ENCODE peak calls at places on chromosome 6, in eight cellular contexts. One of them, this sample, is unnamed.

GRCh38 chr6:69584913-69585729 is 211.7 kb downstream of the LMBRD1 start:
- DNase-seq in endothelial cell of umbilical vein: no peak
- DNase-seq in fibroblast of pulmonary artery: no peak
- DNase-seq in CD8-positive, alpha-beta T cell: no peak
- DNase-seq in cardiac fibroblast: peak; percentile 3
- DNase-seq in upper lobe of right lung: no peak
- DNase-seq in MM.1S: peak; percentile 85
- DNase-seq in GM23338: peak; percentile 8
- DNase-seq in this sample: peak; percentile 8

GRCh38 chr6:168332020-168332419 is 12.4 kb upstream of the DACT2 start:
- DNase-seq in endothelial cell of umbilical vein: no peak
- DNase-seq in fibroblast of pulmonary artery: no peak
- DNase-seq in CD8-positive, alpha-beta T cell: no peak
- DNase-seq in cardiac fibroblast: no peak
- DNase-seq in upper lobe of right lung: no peak
- DNase-seq in MM.1S: no peak
- DNase-seq in GM23338: peak; percentile 69
- DNase-seq in this sample: no peak

GRCh38 chr6:3390698-3391097 is 66.2 kb downstream of the SLC22A23 start:
- DNase-seq in endothelial cell of umbilical vein: peak; percentile 27
- DNase-seq in fibroblast of pulmonary artery: peak; percentile 88
- DNase-seq in CD8-positive, alpha-beta T cell: no peak
- DNase-seq in cardiac fibroblast: peak; percentile 99
- DNase-seq in upper lobe of right lung: no peak
- DNase-seq in MM.1S: no peak
- DNase-seq in GM23338: no peak
- DNase-seq in this sample: no peak

GRCh38 chr6:107561325-107561724 is 71.4 kb downstream of the SOBP start:
- DNase-seq in endothelial cell of umbilical vein: no peak
- DNase-seq in fibroblast of pulmonary artery: peak; percentile 7
- DNase-seq in CD8-positive, alpha-beta T cell: no peak
- DNase-seq in cardiac fibroblast: no peak
- DNase-seq in upper lobe of right lung: no peak
- DNase-seq in MM.1S: no peak
- DNase-seq in GM23338: peak; percentile 31
- DNase-seq in this sample: no peak

GRCh38 chr6:75504902-75505233 is 11.3 kb upstream of the FILIP1 start:
- DNase-seq in endothelial cell of umbilical vein: no peak
- DNase-seq in fibroblast of pulmonary artery: peak; percentile 56
- DNase-seq in CD8-positive, alpha-beta T cell: no peak
- DNase-seq in cardiac fibroblast: peak; percentile 62
- DNase-seq in upper lobe of right lung: no peak
- DNase-seq in MM.1S: no peak
- DNase-seq in GM23338: no peak
- DNase-seq in this sample: no peak

GRCh38 chr6:136676075-136676474 is 116.2 kb downstream of the MAP3K5 start:
- DNase-seq in endothelial cell of umbilical vein: no peak
- DNase-seq in fibroblast of pulmonary artery: peak; percentile 28
- DNase-seq in CD8-positive, alpha-beta T cell: no peak
- DNase-seq in cardiac fibroblast: peak; percentile 35
- DNase-seq in upper lobe of right lung: no peak
- DNase-seq in MM.1S: no peak
- DNase-seq in GM23338: no peak
- DNase-seq in this sample: no peak

GRCh38 chr6:155771822-155772221 is 316.2 kb upstream of the NOX3 start:
- DNase-seq in endothelial cell of umbilical vein: no peak
- DNase-seq in fibroblast of pulmonary artery: no peak
- DNase-seq in CD8-positive, alpha-beta T cell: no peak
- DNase-seq in cardiac fibroblast: no peak
- DNase-seq in upper lobe of right lung: no peak
- DNase-seq in MM.1S: peak; percentile 21
- DNase-seq in GM23338: no peak
- DNase-seq in this sample: no peak

GRCh38 chr6:32529697-32530429 is at the start of gene HLA-DRB5:
- DNase-seq in endothelial cell of umbilical vein: no peak
- DNase-seq in fibroblast of pulmonary artery: peak; percentile 1
- DNase-seq in CD8-positive, alpha-beta T cell: no peak
- DNase-seq in cardiac fibroblast: no peak
- DNase-seq in upper lobe of right lung: peak; percentile 67
- DNase-seq in MM.1S: no peak
- DNase-seq in GM23338: peak; percentile 56
- DNase-seq in this sample: no peak

GRCh38 chr6:154738561-154738961 is 5.3 kb downstream of the SCAF8 start:
- DNase-seq in endothelial cell of umbilical vein: peak; percentile 86
- DNase-seq in fibroblast of pulmonary artery: peak; percentile 42
- DNase-seq in CD8-positive, alpha-beta T cell: no peak
- DNase-seq in cardiac fibroblast: peak; percentile 33
- DNase-seq in upper lobe of right lung: no peak
- DNase-seq in MM.1S: no peak
- DNase-seq in GM23338: peak; percentile 60
- DNase-seq in this sample: no peak

GRCh38 chr6:84271086-84271716 is 43.8 kb upstream of the CEP162 start:
- DNase-seq in endothelial cell of umbilical vein: no peak
- DNase-seq in fibroblast of pulmonary artery: no peak
- DNase-seq in CD8-positive, alpha-beta T cell: no peak
- DNase-seq in cardiac fibroblast: no peak
- DNase-seq in upper lobe of right lung: no peak
- DNase-seq in MM.1S: no peak
- DNase-seq in GM23338: no peak
- DNase-seq in this sample: no peak

GRCh38 chr6:15533379-15534044 is 129.3 kb downstream of the DTNBP1 start:
- DNase-seq in endothelial cell of umbilical vein: no peak
- DNase-seq in fibroblast of pulmonary artery: no peak
- DNase-seq in CD8-positive, alpha-beta T cell: no peak
- DNase-seq in cardiac fibroblast: no peak
- DNase-seq in upper lobe of right lung: no peak
- DNase-seq in MM.1S: no peak
- DNase-seq in GM23338: no peak
- DNase-seq in this sample: no peak

GRCh38 chr6:82780334-82780733 is 285.3 kb downstream of the UBE3D start:
- DNase-seq in endothelial cell of umbilical vein: no peak
- DNase-seq in fibroblast of pulmonary artery: no peak
- DNase-seq in CD8-positive, alpha-beta T cell: no peak
- DNase-seq in cardiac fibroblast: no peak
- DNase-seq in upper lobe of right lung: no peak
- DNase-seq in MM.1S: no peak
- DNase-seq in GM23338: no peak
- DNase-seq in this sample: no peak

GRCh38 chr6:147126618-147127022 is 77.6 kb upstream of the STXBP5 start:
- DNase-seq in endothelial cell of umbilical vein: no peak
- DNase-seq in fibroblast of pulmonary artery: no peak
- DNase-seq in CD8-positive, alpha-beta T cell: no peak
- DNase-seq in cardiac fibroblast: peak; percentile 33
- DNase-seq in upper lobe of right lung: no peak
- DNase-seq in MM.1S: no peak
- DNase-seq in GM23338: peak; percentile 5
- DNase-seq in this sample: no peak

GRCh38 chr6:101445527-101445926 is 52.0 kb downstream of the GRIK2 start:
- DNase-seq in endothelial cell of umbilical vein: no peak
- DNase-seq in fibroblast of pulmonary artery: no peak
- DNase-seq in CD8-positive, alpha-beta T cell: no peak
- DNase-seq in cardiac fibroblast: peak; percentile 10
- DNase-seq in upper lobe of right lung: no peak
- DNase-seq in MM.1S: no peak
- DNase-seq in GM23338: no peak
- DNase-seq in this sample: peak; percentile 83

GRCh38 chr6:142045380-142046270 is 87.1 kb upstream of the GJE1 start:
- DNase-seq in endothelial cell of umbilical vein: peak; percentile 26
- DNase-seq in fibroblast of pulmonary artery: peak; percentile 72
- DNase-seq in CD8-positive, alpha-beta T cell: no peak
- DNase-seq in cardiac fibroblast: peak; percentile 73
- DNase-seq in upper lobe of right lung: no peak
- DNase-seq in MM.1S: no peak
- DNase-seq in GM23338: no peak
- DNase-seq in this sample: no peak

GRCh38 chr6:134949927-134950326 is at the start of gene ALDH8A1:
- DNase-seq in endothelial cell of umbilical vein: no peak
- DNase-seq in fibroblast of pulmonary artery: no peak
- DNase-seq in CD8-positive, alpha-beta T cell: no peak
- DNase-seq in cardiac fibroblast: no peak
- DNase-seq in upper lobe of right lung: no peak
- DNase-seq in MM.1S: no peak
- DNase-seq in GM23338: peak; percentile 43
- DNase-seq in this sample: no peak

GRCh38 chr6:134943567-134944111 is 6.3 kb downstream of the ALDH8A1 start:
- DNase-seq in endothelial cell of umbilical vein: no peak
- DNase-seq in fibroblast of pulmonary artery: no peak
- DNase-seq in CD8-positive, alpha-beta T cell: no peak
- DNase-seq in cardiac fibroblast: no peak
- DNase-seq in upper lobe of right lung: no peak
- DNase-seq in MM.1S: no peak
- DNase-seq in GM23338: no peak
- DNase-seq in this sample: no peak

GRCh38 chr6:134948142-134948541 is 1.8 kb downstream of the ALDH8A1 start:
- DNase-seq in endothelial cell of umbilical vein: no peak
- DNase-seq in fibroblast of pulmonary artery: no peak
- DNase-seq in CD8-positive, alpha-beta T cell: no peak
- DNase-seq in cardiac fibroblast: no peak
- DNase-seq in upper lobe of right lung: no peak
- DNase-seq in MM.1S: no peak
- DNase-seq in GM23338: no peak
- DNase-seq in this sample: no peak

GRCh38 chr6:134948708-134949107 is 1.2 kb downstream of the ALDH8A1 start:
- DNase-seq in endothelial cell of umbilical vein: no peak
- DNase-seq in fibroblast of pulmonary artery: no peak
- DNase-seq in CD8-positive, alpha-beta T cell: no peak
- DNase-seq in cardiac fibroblast: no peak
- DNase-seq in upper lobe of right lung: no peak
- DNase-seq in MM.1S: no peak
- DNase-seq in GM23338: no peak
- DNase-seq in this sample: no peak

DNA sequence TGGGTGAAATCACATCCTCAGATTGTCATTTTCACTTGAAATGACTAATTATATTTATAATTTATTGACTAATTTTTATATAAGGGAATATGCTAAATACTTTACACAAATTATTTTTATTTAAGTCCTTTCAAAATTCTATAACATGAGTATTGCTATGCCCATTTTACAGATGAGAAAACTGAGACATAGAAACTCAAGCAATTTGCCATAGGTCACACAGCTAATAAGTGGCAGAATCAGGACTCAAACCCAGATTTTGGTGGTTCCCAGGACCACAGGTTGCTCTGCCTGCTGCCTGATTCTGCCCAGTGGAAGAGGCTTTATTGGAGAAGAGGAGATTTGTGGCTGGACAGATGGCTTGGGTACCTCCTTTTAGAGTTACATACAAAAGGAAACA is 4.9 kb downstream of the ALDH8A1 start:
- DNase-seq in endothelial cell of umbilical vein: no peak
- DNase-seq in fibroblast of pulmonary artery: no peak
- DNase-seq in CD8-positive, alpha-beta T cell: no peak
- DNase-seq in cardiac fibroblast: no peak
- DNase-seq in upper lobe of right lung: no peak
- DNase-seq in MM.1S: no peak
- DNase-seq in GM23338: no peak
- DNase-seq in this sample: no peak
- TF ChIP-seq CTCF in endothelial cell of umbilical vein: no peak
- TF ChIP-seq CTCF in fibroblast of pulmonary artery: no peak
- TF ChIP-seq CTCF in CD8-positive, alpha-beta T cell: no peak
- TF ChIP-seq CTCF in cardiac fibroblast: no peak
- TF ChIP-seq CTCF in upper lobe of right lung: no peak
- TF ChIP-seq CTCF in MM.1S: no peak
- TF ChIP-seq CTCF in GM23338: no peak
- TF ChIP-seq CTCF in this sample: no peak

DNA sequence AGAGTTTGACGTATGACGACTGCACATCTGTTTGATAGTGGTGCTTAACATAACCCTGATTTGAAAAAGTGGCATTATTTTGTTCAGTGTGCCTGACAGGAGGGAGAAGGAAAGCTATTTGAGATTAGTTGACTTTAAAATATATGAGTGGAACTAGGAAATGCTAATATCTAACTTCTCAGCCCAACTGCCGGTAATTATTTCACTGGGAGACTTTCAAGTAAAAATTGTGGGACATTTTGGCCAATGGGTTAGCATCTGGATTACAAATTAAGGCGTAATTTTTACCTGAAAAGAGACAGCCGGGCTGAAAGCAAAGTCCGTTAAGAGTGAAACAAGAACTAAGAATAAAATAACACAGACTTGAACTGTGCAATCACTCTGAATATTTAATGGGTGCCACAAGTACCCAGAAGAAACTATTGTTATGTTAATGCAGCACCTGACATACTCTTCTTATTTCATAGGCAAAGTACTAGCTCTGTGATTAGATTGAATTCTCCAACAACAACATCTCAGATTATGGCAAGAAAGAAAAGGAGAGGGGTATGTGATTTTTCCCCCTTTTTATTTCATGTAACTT is 2.0 kb downstream of the HEY2 start:
- DNase-seq in endothelial cell of umbilical vein: no peak
- DNase-seq in fibroblast of pulmonary artery: no peak
- DNase-seq in CD8-positive, alpha-beta T cell: no peak
- DNase-seq in cardiac fibroblast: no peak
- DNase-seq in upper lobe of right lung: no peak
- DNase-seq in MM.1S: no peak
- DNase-seq in GM23338: peak; percentile 46
- DNase-seq in this sample: no peak
- H3K4me3 ChIP-seq in endothelial cell of umbilical vein: no peak overlapping the region
- H3K4me3 ChIP-seq in fibroblast of pulmonary artery: no peak overlapping the region
- H3K4me3 ChIP-seq in CD8-positive, alpha-beta T cell: no peak overlapping the region
- H3K4me3 ChIP-seq in cardiac fibroblast: no peak overlapping the region
- H3K4me3 ChIP-seq in upper lobe of right lung: no peak overlapping the region
- H3K4me3 ChIP-seq in MM.1S: peak overlapping the region; percentile 90
- H3K4me3 ChIP-seq in GM23338: peak overlapping the region; percentile 66
- H3K4me3 ChIP-seq in this sample: no peak overlapping the region

DNA sequence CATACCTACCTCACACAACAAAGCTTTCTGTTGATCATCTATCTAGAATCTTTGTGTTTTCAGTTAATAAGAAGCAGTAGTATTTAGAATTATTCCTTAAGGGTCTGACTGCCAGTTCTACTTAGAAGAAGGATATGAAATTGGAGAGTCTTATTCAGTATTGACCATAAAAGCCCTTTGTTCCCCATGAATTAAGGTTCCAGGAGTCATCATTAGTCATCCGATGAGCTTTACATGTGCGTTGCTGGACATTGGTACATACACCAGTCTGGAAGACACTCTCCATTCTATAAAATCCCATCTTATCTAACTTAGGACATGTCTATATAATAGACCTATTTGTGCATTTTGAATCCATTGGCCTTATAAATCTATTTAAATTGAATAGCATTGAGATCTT is 34.4 kb upstream of the RNF217 start:
- DNase-seq in endothelial cell of umbilical vein: no peak
- DNase-seq in fibroblast of pulmonary artery: peak; percentile 37
- DNase-seq in CD8-positive, alpha-beta T cell: no peak
- DNase-seq in cardiac fibroblast: peak; percentile 77
- DNase-seq in upper lobe of right lung: no peak
- DNase-seq in MM.1S: no peak
- DNase-seq in GM23338: no peak
- DNase-seq in this sample: no peak
- TF ChIP-seq CTCF in endothelial cell of umbilical vein: no peak
- TF ChIP-seq CTCF in fibroblast of pulmonary artery: no peak
- TF ChIP-seq CTCF in CD8-positive, alpha-beta T cell: no peak
- TF ChIP-seq CTCF in cardiac fibroblast: no peak
- TF ChIP-seq CTCF in upper lobe of right lung: no peak
- TF ChIP-seq CTCF in MM.1S: no peak
- TF ChIP-seq CTCF in GM23338: no peak
- TF ChIP-seq CTCF in this sample: no peak

DNA sequence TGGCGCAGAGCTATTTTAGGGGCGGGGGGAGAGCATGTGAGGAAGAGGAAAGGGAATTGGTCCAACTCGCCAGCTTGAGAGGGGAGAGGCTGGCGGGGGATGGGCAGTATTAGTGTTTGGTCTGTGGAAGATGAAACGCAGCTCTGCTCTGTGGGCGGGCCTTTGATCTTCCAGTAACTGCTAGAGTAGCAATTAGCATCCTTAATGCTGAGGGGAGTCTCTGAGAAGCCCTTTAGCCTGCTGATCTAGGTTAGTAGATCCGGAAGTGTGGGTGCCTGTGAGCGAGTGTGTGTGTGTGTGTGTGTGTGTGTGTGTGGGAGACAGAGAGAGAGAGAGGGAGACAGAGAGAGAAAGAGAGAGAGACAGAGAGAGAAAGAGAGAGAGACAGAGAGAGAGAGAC is 117.2 kb upstream of the BACH2 start:
- DNase-seq in endothelial cell of umbilical vein: no peak
- DNase-seq in fibroblast of pulmonary artery: no peak
- DNase-seq in CD8-positive, alpha-beta T cell: peak; percentile 57
- DNase-seq in cardiac fibroblast: no peak
- DNase-seq in upper lobe of right lung: no peak
- DNase-seq in MM.1S: no peak
- DNase-seq in GM23338: peak; percentile 86
- DNase-seq in this sample: no peak
- H3K4me3 ChIP-seq in endothelial cell of umbilical vein: no peak overlapping the region
- H3K4me3 ChIP-seq in fibroblast of pulmonary artery: no peak overlapping the region
- H3K4me3 ChIP-seq in CD8-positive, alpha-beta T cell: peak overlapping the region; percentile 3
- H3K4me3 ChIP-seq in cardiac fibroblast: no peak overlapping the region
- H3K4me3 ChIP-seq in upper lobe of right lung: peak overlapping the region; percentile 10
- H3K4me3 ChIP-seq in MM.1S: no peak overlapping the region
- H3K4me3 ChIP-seq in GM23338: peak overlapping the region; percentile 43
- H3K4me3 ChIP-seq in this sample: no peak overlapping the region

This sample was measured in BJ.